ENCODE peak calls at places on chromosomes 7 and 10, in four cellular contexts. One of them, this sample, is unnamed.

GRCh38 chr7:4715385-4715770 is 33.3 kb downstream of the FOXK1 start:
- DNase-seq in stimulated activated CD4-positive, alpha-beta T cell treated with anti-CD3 and anti-CD28 coated beads, TNF-alpha, amount 100 ng/mL, for 1 hour: no peak
- DNase-seq in stimulated activated CD8-positive, alpha-beta memory T cell treated with anti-CD3 and anti-CD28 coated beads, Interleukin-4, amount 100 ng/mL, for 4 hours: no peak
- DNase-seq in HEK293T: no peak
- DNase-seq in this sample: no peak

GRCh38 chr10:78964952-78965633 is 103.7 kb upstream of the ZMIZ1 start:
- DNase-seq in stimulated activated CD4-positive, alpha-beta T cell treated with anti-CD3 and anti-CD28 coated beads, TNF-alpha, amount 100 ng/mL, for 1 hour: no peak
- DNase-seq in stimulated activated CD8-positive, alpha-beta memory T cell treated with anti-CD3 and anti-CD28 coated beads, Interleukin-4, amount 100 ng/mL, for 4 hours: no peak
- DNase-seq in HEK293T: no peak
- DNase-seq in this sample: no peak

GRCh38 chr10:3147117-3147820 is 25.3 kb downstream of the PITRM1 start:
- DNase-seq in stimulated activated CD4-positive, alpha-beta T cell treated with anti-CD3 and anti-CD28 coated beads, TNF-alpha, amount 100 ng/mL, for 1 hour: no peak
- DNase-seq in stimulated activated CD8-positive, alpha-beta memory T cell treated with anti-CD3 and anti-CD28 coated beads, Interleukin-4, amount 100 ng/mL, for 4 hours: no peak
- DNase-seq in HEK293T: no peak
- DNase-seq in this sample: no peak

GRCh38 chr7:2670720-2671391 is 17.1 kb upstream of the AMZ1 start:
- DNase-seq in stimulated activated CD8-positive, alpha-beta memory T cell treated with anti-CD3 and anti-CD28 coated beads, Interleukin-4, amount 100 ng/mL, for 4 hours: peak
- DNase-seq in stimulated activated CD4-positive, alpha-beta T cell treated with anti-CD3 and anti-CD28 coated beads, TNF-alpha, amount 100 ng/mL, for 1 hour: peak
- DNase-seq in HEK293T: peak
- DNase-seq in this sample: peak

GRCh38 chr10:16386855-16387254 is 50.0 kb upstream of the PTER start:
- DNase-seq in stimulated activated CD8-positive, alpha-beta memory T cell treated with anti-CD3 and anti-CD28 coated beads, Interleukin-4, amount 100 ng/mL, for 4 hours: no peak
- DNase-seq in HEK293T: no peak
- DNase-seq in stimulated activated CD4-positive, alpha-beta T cell treated with anti-CD3 and anti-CD28 coated beads, TNF-alpha, amount 100 ng/mL, for 1 hour: no peak
- DNase-seq in this sample: no peak

GRCh38 chr10:490256-490655 is 199.2 kb downstream of the DIP2C start:
- DNase-seq in HEK293T: no peak
- DNase-seq in stimulated activated CD4-positive, alpha-beta T cell treated with anti-CD3 and anti-CD28 coated beads, TNF-alpha, amount 100 ng/mL, for 1 hour: no peak
- DNase-seq in stimulated activated CD8-positive, alpha-beta memory T cell treated with anti-CD3 and anti-CD28 coated beads, Interleukin-4, amount 100 ng/mL, for 4 hours: no peak
- DNase-seq in this sample: no peak

GRCh38 chr7:135253851-135254815 is 20.5 kb downstream of the STRA8 start:
- DNase-seq in stimulated activated CD4-positive, alpha-beta T cell treated with anti-CD3 and anti-CD28 coated beads, TNF-alpha, amount 100 ng/mL, for 1 hour: no peak
- DNase-seq in HEK293T: no peak
- DNase-seq in stimulated activated CD8-positive, alpha-beta memory T cell treated with anti-CD3 and anti-CD28 coated beads, Interleukin-4, amount 100 ng/mL, for 4 hours: no peak
- DNase-seq in this sample: no peak

GRCh38 chr7:70389752-70390151 is 742.2 kb upstream of the GALNT17 start:
- DNase-seq in stimulated activated CD4-positive, alpha-beta T cell treated with anti-CD3 and anti-CD28 coated beads, TNF-alpha, amount 100 ng/mL, for 1 hour: no peak
- DNase-seq in HEK293T: no peak
- DNase-seq in stimulated activated CD8-positive, alpha-beta memory T cell treated with anti-CD3 and anti-CD28 coated beads, Interleukin-4, amount 100 ng/mL, for 4 hours: no peak
- DNase-seq in this sample: no peak

GRCh38 chr7:32206987-32207386 is 136.8 kb upstream of the PDE1C start:
- DNase-seq in stimulated activated CD8-positive, alpha-beta memory T cell treated with anti-CD3 and anti-CD28 coated beads, Interleukin-4, amount 100 ng/mL, for 4 hours: no peak
- DNase-seq in HEK293T: peak
- DNase-seq in stimulated activated CD4-positive, alpha-beta T cell treated with anti-CD3 and anti-CD28 coated beads, TNF-alpha, amount 100 ng/mL, for 1 hour: no peak
- DNase-seq in this sample: no peak

GRCh38 chr10:100743626-100744135 is 1.7 kb upstream of the PAX2 start:
- DNase-seq in HEK293T: peak
- DNase-seq in stimulated activated CD8-positive, alpha-beta memory T cell treated with anti-CD3 and anti-CD28 coated beads, Interleukin-4, amount 100 ng/mL, for 4 hours: no peak
- DNase-seq in stimulated activated CD4-positive, alpha-beta T cell treated with anti-CD3 and anti-CD28 coated beads, TNF-alpha, amount 100 ng/mL, for 1 hour: no peak
- DNase-seq in this sample: no peak

GRCh38 chr7:103391976-103392375 is 44.5 kb downstream of the PSMC2 start:
- DNase-seq in stimulated activated CD8-positive, alpha-beta memory T cell treated with anti-CD3 and anti-CD28 coated beads, Interleukin-4, amount 100 ng/mL, for 4 hours: no peak
- DNase-seq in stimulated activated CD4-positive, alpha-beta T cell treated with anti-CD3 and anti-CD28 coated beads, TNF-alpha, amount 100 ng/mL, for 1 hour: no peak
- DNase-seq in HEK293T: no peak
- DNase-seq in this sample: no peak

GRCh38 chr7:68152205-68152604 is 1155.6 kb downstream of the TYW1 start:
- DNase-seq in stimulated activated CD4-positive, alpha-beta T cell treated with anti-CD3 and anti-CD28 coated beads, TNF-alpha, amount 100 ng/mL, for 1 hour: no peak
- DNase-seq in stimulated activated CD8-positive, alpha-beta memory T cell treated with anti-CD3 and anti-CD28 coated beads, Interleukin-4, amount 100 ng/mL, for 4 hours: no peak
- DNase-seq in HEK293T: no peak
- DNase-seq in this sample: no peak

GRCh38 chr7:43752411-43752810 is 6.1 kb upstream of the BLVRA start:
- DNase-seq in stimulated activated CD4-positive, alpha-beta T cell treated with anti-CD3 and anti-CD28 coated beads, TNF-alpha, amount 100 ng/mL, for 1 hour: no peak
- DNase-seq in HEK293T: no peak
- DNase-seq in stimulated activated CD8-positive, alpha-beta memory T cell treated with anti-CD3 and anti-CD28 coated beads, Interleukin-4, amount 100 ng/mL, for 4 hours: no peak
- DNase-seq in this sample: no peak

GRCh38 chr10:43224321-43224720 is 42.5 kb downstream of the RASGEF1A start:
- DNase-seq in stimulated activated CD4-positive, alpha-beta T cell treated with anti-CD3 and anti-CD28 coated beads, TNF-alpha, amount 100 ng/mL, for 1 hour: no peak
- DNase-seq in HEK293T: no peak
- DNase-seq in stimulated activated CD8-positive, alpha-beta memory T cell treated with anti-CD3 and anti-CD28 coated beads, Interleukin-4, amount 100 ng/mL, for 4 hours: no peak
- DNase-seq in this sample: no peak

GRCh38 chr7:15402436-15403136 is 159.2 kb downstream of the AGMO start:
- DNase-seq in HEK293T: no peak
- DNase-seq in stimulated activated CD4-positive, alpha-beta T cell treated with anti-CD3 and anti-CD28 coated beads, TNF-alpha, amount 100 ng/mL, for 1 hour: no peak
- DNase-seq in stimulated activated CD8-positive, alpha-beta memory T cell treated with anti-CD3 and anti-CD28 coated beads, Interleukin-4, amount 100 ng/mL, for 4 hours: no peak
- DNase-seq in this sample: no peak

GRCh38 chr7:120583835-120584586 is 273.9 kb downstream of the TSPAN12 start:
- DNase-seq in HEK293T: no peak
- DNase-seq in stimulated activated CD8-positive, alpha-beta memory T cell treated with anti-CD3 and anti-CD28 coated beads, Interleukin-4, amount 100 ng/mL, for 4 hours: no peak
- DNase-seq in stimulated activated CD4-positive, alpha-beta T cell treated with anti-CD3 and anti-CD28 coated beads, TNF-alpha, amount 100 ng/mL, for 1 hour: no peak
- DNase-seq in this sample: no peak

GRCh38 chr10:124719213-124719851 is 24.8 kb downstream of the FAM53B start:
- DNase-seq in HEK293T: no peak
- DNase-seq in stimulated activated CD8-positive, alpha-beta memory T cell treated with anti-CD3 and anti-CD28 coated beads, Interleukin-4, amount 100 ng/mL, for 4 hours: no peak
- DNase-seq in stimulated activated CD4-positive, alpha-beta T cell treated with anti-CD3 and anti-CD28 coated beads, TNF-alpha, amount 100 ng/mL, for 1 hour: no peak
- DNase-seq in this sample: peak

GRCh38 chr7:106068538-106068961 is 43.6 kb downstream of the SYPL1 start:
- DNase-seq in stimulated activated CD4-positive, alpha-beta T cell treated with anti-CD3 and anti-CD28 coated beads, TNF-alpha, amount 100 ng/mL, for 1 hour: no peak
- DNase-seq in stimulated activated CD8-positive, alpha-beta memory T cell treated with anti-CD3 and anti-CD28 coated beads, Interleukin-4, amount 100 ng/mL, for 4 hours: no peak
- DNase-seq in HEK293T: no peak
- DNase-seq in this sample: no peak

GRCh38 chr10:100636848-100637553 is 101.3 kb downstream of the HIF1AN start:
- DNase-seq in stimulated activated CD4-positive, alpha-beta T cell treated with anti-CD3 and anti-CD28 coated beads, TNF-alpha, amount 100 ng/mL, for 1 hour: no peak
- DNase-seq in stimulated activated CD8-positive, alpha-beta memory T cell treated with anti-CD3 and anti-CD28 coated beads, Interleukin-4, amount 100 ng/mL, for 4 hours: no peak
- DNase-seq in HEK293T: no peak
- DNase-seq in this sample: no peak

GRCh38 chr7:140564643-140565042 is 76.0 kb downstream of the DENND2A start:
- DNase-seq in stimulated activated CD4-positive, alpha-beta T cell treated with anti-CD3 and anti-CD28 coated beads, TNF-alpha, amount 100 ng/mL, for 1 hour: no peak
- DNase-seq in HEK293T: no peak
- DNase-seq in stimulated activated CD8-positive, alpha-beta memory T cell treated with anti-CD3 and anti-CD28 coated beads, Interleukin-4, amount 100 ng/mL, for 4 hours: no peak
- DNase-seq in this sample: no peak

GRCh38 chr10:55989188-55989587 is 371.9 kb downstream of the ZWINT start:
- DNase-seq in HEK293T: no peak
- DNase-seq in stimulated activated CD4-positive, alpha-beta T cell treated with anti-CD3 and anti-CD28 coated beads, TNF-alpha, amount 100 ng/mL, for 1 hour: no peak
- DNase-seq in stimulated activated CD8-positive, alpha-beta memory T cell treated with anti-CD3 and anti-CD28 coated beads, Interleukin-4, amount 100 ng/mL, for 4 hours: no peak
- DNase-seq in this sample: no peak

GRCh38 chr10:107034023-107034422 is 130.5 kb downstream of the SORCS1 start:
- DNase-seq in stimulated activated CD8-positive, alpha-beta memory T cell treated with anti-CD3 and anti-CD28 coated beads, Interleukin-4, amount 100 ng/mL, for 4 hours: no peak
- DNase-seq in stimulated activated CD4-positive, alpha-beta T cell treated with anti-CD3 and anti-CD28 coated beads, TNF-alpha, amount 100 ng/mL, for 1 hour: no peak
- DNase-seq in HEK293T: no peak
- DNase-seq in this sample: no peak

GRCh38 chr10:49606981-49607535 is 3.1 kb upstream of the SLC18A3 start:
- DNase-seq in stimulated activated CD4-positive, alpha-beta T cell treated with anti-CD3 and anti-CD28 coated beads, TNF-alpha, amount 100 ng/mL, for 1 hour: peak
- DNase-seq in HEK293T: peak
- DNase-seq in stimulated activated CD8-positive, alpha-beta memory T cell treated with anti-CD3 and anti-CD28 coated beads, Interleukin-4, amount 100 ng/mL, for 4 hours: no peak
- DNase-seq in this sample: peak

GRCh38 chr7:22485189-22485588 is 14.8 kb downstream of the STEAP1B start:
- DNase-seq in HEK293T: no peak
- DNase-seq in stimulated activated CD8-positive, alpha-beta memory T cell treated with anti-CD3 and anti-CD28 coated beads, Interleukin-4, amount 100 ng/mL, for 4 hours: no peak
- DNase-seq in stimulated activated CD4-positive, alpha-beta T cell treated with anti-CD3 and anti-CD28 coated beads, TNF-alpha, amount 100 ng/mL, for 1 hour: no peak
- DNase-seq in this sample: no peak

GRCh38 chr10:114519306-114519669 is 115.0 kb upstream of the AFAP1L2 start:
- DNase-seq in stimulated activated CD4-positive, alpha-beta T cell treated with anti-CD3 and anti-CD28 coated beads, TNF-alpha, amount 100 ng/mL, for 1 hour: no peak
- DNase-seq in HEK293T: no peak
- DNase-seq in stimulated activated CD8-positive, alpha-beta memory T cell treated with anti-CD3 and anti-CD28 coated beads, Interleukin-4, amount 100 ng/mL, for 4 hours: no peak
- DNase-seq in this sample: no peak

GRCh38 chr10:43299579-43299978 is 32.7 kb upstream of the RASGEF1A start:
- DNase-seq in HEK293T: no peak
- DNase-seq in stimulated activated CD4-positive, alpha-beta T cell treated with anti-CD3 and anti-CD28 coated beads, TNF-alpha, amount 100 ng/mL, for 1 hour: no peak
- DNase-seq in stimulated activated CD8-positive, alpha-beta memory T cell treated with anti-CD3 and anti-CD28 coated beads, Interleukin-4, amount 100 ng/mL, for 4 hours: peak
- DNase-seq in this sample: no peak